ENCODE peak calls at places on chromosome 19, in five cellular contexts. V is thyroid gland, S is H1, P is lung, Y is H9. A is an unnamed sample. For H3K4me1, the result is how much of the 10 kb centered on the place peaks cover.

GRCh38 chr19:6551607-6552450 is 21.0 kb downstream of the TNFSF9 start:
- DNase-seq in Y (peak), V (peak), S (no peak), P (no peak), A (peak)

GRCh38 chr19:47485210-47485609 is 1.2 kb upstream of the KPTN start:
- DNase-seq in P (no peak), V (no peak), S (no peak), Y (no peak), A (no peak)

GRCh38 chr19:52896431-52897148 is 845 bp downstream of the ZNF320 start:
- DNase-seq in Y (peak), V (peak), P (peak), S (no peak), A (peak)

GRCh38 chr19:9961103-9961502 is 24.8 kb upstream of the OLFM2 start:
- DNase-seq in P (no peak), V (no peak), Y (no peak), S (no peak), A (no peak)

GRCh38 chr19:18386543-18387251 is 739 bp downstream of the GDF15 start:
- DNase-seq in P (no peak), Y (no peak), S (no peak), V (no peak), A (peak)

GRCh38 chr19:55683449-55684261 is 8.6 kb downstream of the EPN1 start:
- DNase-seq in S (no peak), P (peak), V (no peak), Y (no peak), A (peak)

GRCh38 chr19:9431475-9431874 is 3.9 kb downstream of the ZNF266 start:
- DNase-seq in Y (peak), P (no peak), S (peak), V (peak), A (no peak)

GRCh38 chr19:44777715-44778347 is at the start of gene CBLC:
- DNase-seq in V (peak), P (peak), S (peak), Y (peak), A (peak)

GRCh38 chr19:30666301-30666803 is 294.2 kb downstream of the ZNF536 start:
- DNase-seq in Y (peak), P (no peak), S (no peak), V (peak), A (peak)

GRCh38 chr19:11140896-11141295 is 14.7 kb downstream of the SPC24 start:
- DNase-seq in Y (no peak), P (no peak), S (no peak), V (no peak), A (no peak)

GRCh38 chr19:11136400-11137101 is 19.0 kb downstream of the SPC24 start:
- DNase-seq in P (no peak), S (no peak), V (no peak), Y (no peak), A (no peak)

GRCh38 chr19:11137542-11138384 is 17.8 kb downstream of the SPC24 start:
- DNase-seq in Y (peak), S (no peak), V (peak), P (peak), A (peak)

GRCh38 chr19:11141937-11142527 is 13.6 kb downstream of the SPC24 start:
- DNase-seq in V (no peak), P (no peak), Y (peak), S (no peak), A (no peak)

DNA sequence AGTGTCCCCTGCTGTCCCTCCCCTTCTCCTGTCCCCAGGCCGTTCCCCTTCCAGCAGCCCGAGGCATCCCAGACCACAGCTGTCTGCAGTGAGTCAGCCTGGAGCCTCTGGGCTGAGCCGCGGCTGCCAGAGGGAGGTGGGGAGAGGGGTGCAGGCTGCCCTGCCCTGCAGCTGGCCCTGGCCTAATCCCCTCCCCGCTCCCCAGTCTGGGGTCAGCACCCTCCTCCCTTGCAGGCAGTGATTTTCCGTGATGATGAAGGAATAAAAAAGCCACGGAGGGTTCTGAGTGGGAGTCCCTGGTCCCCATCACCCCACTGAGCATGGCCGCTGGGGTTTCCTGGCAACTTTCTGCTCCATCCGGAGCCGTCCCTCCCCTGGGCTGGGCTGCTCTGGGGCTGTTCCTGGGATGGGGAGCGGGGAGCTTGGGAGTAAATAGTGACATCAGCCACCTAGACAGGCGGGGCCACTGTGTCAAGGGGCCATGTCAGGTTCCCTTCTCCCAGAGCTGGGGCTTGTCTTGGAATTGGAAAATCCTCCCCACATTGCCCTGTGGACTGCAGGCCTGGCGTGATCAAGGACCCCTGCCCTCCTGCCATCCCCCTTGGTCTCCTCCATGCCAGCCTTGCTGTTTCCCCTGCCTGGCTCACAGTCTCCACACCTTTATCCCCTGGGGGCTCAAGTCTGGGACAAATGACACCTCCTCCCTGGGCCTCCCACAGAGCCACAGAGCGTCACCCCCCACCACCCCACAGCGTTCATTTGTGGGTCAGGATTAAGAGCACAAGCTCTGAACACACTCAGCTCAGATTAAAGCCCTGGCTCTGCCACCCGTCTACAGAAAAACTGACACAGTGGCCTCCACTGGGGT is 16.7 kb downstream of the SPC24 start:
- DNase-seq in V (peak), Y (peak), P (peak), S (no peak), A (peak)
- H3K4me1 ChIP-seq in V (half or more), Y (under half), P (under half), S (under half), A (under half)

DNA sequence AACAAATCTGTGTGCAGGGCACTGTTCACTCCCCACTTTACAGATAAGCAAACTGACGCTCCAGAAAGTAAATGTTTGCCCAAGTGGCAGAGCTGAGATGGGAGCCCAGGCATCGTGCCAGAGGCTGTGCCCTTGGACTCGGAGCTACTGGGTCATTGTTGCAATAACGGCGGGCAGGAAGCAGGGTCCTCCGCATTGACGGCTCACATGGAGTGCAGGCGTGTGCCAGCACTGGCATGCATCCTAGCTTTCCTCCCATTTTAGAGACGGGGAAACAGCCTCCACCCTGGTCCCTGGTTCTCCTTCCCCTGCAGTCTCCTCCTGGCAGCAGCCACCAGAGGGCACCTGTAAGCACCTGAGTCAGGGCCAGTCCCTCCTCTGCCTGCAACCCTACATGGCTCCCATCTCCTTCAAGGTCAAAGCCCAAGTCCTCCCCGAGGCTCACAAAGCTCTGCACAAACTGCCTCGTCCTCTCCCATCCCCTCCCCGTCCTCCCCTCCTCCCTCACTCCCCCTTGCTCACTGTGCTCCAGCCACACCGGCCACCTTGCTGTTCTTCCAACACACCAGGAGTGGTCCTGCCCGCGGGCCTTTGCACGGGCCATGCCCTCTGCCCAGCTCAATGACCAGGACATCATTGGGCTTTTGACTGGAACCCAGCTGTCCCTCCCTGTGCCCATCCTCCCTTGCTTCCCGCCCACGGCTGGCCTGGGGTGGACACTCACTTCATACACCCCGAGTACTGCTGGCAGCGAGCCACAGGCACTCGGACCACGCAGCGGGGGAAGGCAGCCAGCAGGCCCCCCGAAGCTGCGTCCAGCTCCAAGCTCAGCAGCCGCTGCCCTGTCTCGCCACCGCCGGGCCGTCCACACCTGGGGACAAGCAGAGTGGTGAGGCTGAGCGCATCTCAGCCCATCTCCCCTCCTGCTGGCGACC is 7.7 kb upstream of the LRG1 start:
- DNase-seq in Y (no peak), V (no peak), P (no peak), S (no peak), A (no peak)
- TF ChIP-seq CTCF in Y (peak), V (no peak), P (no peak), S (peak), A (peak)

DNA sequence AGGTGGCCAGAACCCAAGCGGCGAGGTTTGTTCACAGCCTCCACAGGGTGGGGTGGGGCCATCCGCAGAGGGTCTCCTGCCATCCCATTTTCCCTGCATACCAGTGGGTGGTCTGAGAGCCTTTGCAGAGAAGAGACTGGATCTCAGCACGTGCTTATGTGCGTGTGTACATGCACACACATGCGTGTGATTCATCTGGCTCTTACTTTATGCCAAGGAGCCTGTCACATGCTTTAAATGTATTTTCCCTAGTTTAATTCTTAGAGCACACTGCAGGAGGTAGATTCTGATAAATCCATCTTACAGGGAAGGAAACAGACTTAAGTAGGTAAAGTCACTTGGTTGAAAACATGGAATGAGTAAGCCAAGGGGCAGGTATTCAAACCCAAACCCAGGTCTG is 47.1 kb downstream of the CAPN12 start:
- DNase-seq in Y (no peak), V (no peak), S (no peak), P (no peak), A (no peak)
- H3K4me1 ChIP-seq in Y (under half), V (half or more), S (under half), P (half or more), A (half or more)

DNA sequence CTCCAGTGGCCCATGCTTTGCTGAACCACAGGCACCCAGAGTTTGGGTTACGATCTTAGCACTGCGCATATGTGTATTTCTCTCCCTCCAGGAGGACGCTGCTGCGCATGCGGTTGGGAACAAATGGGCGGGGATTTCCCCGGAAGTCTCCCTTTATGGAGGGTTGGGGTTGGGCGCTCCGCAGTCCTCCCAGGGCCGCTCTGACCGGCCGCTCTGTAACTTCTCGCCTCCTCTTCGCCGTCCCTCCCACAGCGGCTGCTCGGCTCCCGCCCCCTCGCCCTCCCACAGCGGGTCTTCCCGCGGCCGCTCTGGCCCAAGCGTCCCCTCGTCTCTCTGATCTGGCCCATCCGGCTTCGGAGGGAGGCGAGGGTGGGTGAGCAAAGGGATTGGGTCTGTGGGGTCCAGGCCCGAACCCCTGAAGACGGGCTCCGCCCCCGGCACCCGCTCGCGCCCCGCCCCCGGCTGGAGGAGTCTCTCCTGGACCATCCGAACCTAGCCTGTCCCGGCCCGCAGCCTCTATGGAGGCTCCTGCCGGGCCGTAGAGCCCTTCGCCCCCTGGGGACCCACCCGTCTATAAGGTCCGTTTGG is at the start of gene MEGF8:
- DNase-seq in Y (peak), P (peak), V (peak), S (peak), A (peak)
- TF ChIP-seq CTCF in Y (peak), P (peak), V (peak), S (peak), A (peak)

GRCh38 chr19:12350185-12350889 is 15.1 kb downstream of the ZNF442 start:
- DNase-seq in S (no peak), V (no peak), P (no peak), Y (no peak), A (no peak)
- H3K4me1 ChIP-seq in S (under half), V (under half), P (under half), Y (under half), A (under half)

DNA sequence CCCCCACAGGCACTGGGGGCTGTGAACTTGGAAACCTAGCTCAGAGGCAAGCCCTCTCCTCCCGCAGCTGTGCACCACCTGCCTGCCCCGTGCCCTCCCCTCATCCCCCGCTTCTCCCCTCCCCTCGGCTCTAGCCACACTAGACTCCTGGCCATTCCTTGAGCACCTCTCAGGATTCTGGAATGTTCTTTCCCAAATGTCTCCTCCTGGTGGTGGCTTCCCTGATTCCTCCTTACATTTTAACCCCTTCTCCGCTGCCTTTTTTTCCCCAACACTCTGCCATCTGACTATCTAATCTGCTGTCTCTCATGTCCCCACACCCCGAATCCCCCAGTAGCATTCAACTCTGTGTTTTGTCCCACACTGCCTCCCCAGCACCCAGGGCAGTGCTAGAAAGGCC is 6.7 kb downstream of the NANOS3 start:
- DNase-seq in Y (no peak), P (no peak), V (no peak), S (no peak), A (no peak)
- TF ChIP-seq CTCF in Y (peak), P (no peak), V (no peak), S (peak), A (no peak)

GRCh38 chr19:3105641-3106508 is 11.7 kb downstream of the GNA11 start:
- DNase-seq in S (no peak), V (peak), Y (no peak), P (no peak), A (no peak)

GRCh38 chr19:3108775-3109174 is 14.6 kb downstream of the GNA11 start:
- DNase-seq in P (peak), V (peak), Y (peak), S (peak), A (peak)

GRCh38 chr19:3104708-3104983 is 10.5 kb downstream of the GNA11 start:
- DNase-seq in P (no peak), V (no peak), Y (no peak), S (no peak), A (no peak)

GRCh38 chr19:3107658-3108057 is 13.5 kb downstream of the GNA11 start:
- DNase-seq in V (no peak), P (no peak), S (no peak), Y (no peak), A (no peak)

GRCh38 chr19:3106509-3107141 is 12.5 kb downstream of the GNA11 start:
- DNase-seq in S (no peak), V (no peak), Y (no peak), P (no peak), A (no peak)
- H3K4me1 ChIP-seq in S (under half), V (under half), Y (under half), P (under half), A (under half)

A was measured in mucosa of descending colon.